ENCODE peak calls at places on chromosomes 4 and X, in nine cellular contexts. One of them, this sample, is unnamed.

GRCh38 chr4:122686709-122687108 is 45.8 kb upstream of the BBS12 start:
- DNase-seq in kidney tubule cell: no peak
- DNase-seq in AG09319: no peak
- DNase-seq in fibroblast of pulmonary artery: no peak
- DNase-seq in HS-5: no peak
- DNase-seq in upper lobe of right lung: no peak
- DNase-seq in fibroblast of lung: no peak
- DNase-seq in NCI-H82: no peak
- DNase-seq in CD4-positive, CD25-positive, alpha-beta regulatory T cell: no peak
- DNase-seq in this sample: no peak

GRCh38 chrX:2243913-2244460 is 256.8 kb downstream of the DHRSX start:
- DNase-seq in kidney tubule cell: no peak
- DNase-seq in AG09319: no peak
- DNase-seq in fibroblast of pulmonary artery: no peak
- DNase-seq in HS-5: peak; percentile 2
- DNase-seq in upper lobe of right lung: no peak
- DNase-seq in fibroblast of lung: peak; percentile 13
- DNase-seq in NCI-H82: no peak
- DNase-seq in CD4-positive, CD25-positive, alpha-beta regulatory T cell: no peak
- DNase-seq in this sample: no peak

GRCh38 chrX:136662976-136663375 is 15.0 kb downstream of the CD40LG start:
- DNase-seq in kidney tubule cell: no peak
- DNase-seq in AG09319: no peak
- DNase-seq in fibroblast of pulmonary artery: no peak
- DNase-seq in HS-5: no peak
- DNase-seq in upper lobe of right lung: no peak
- DNase-seq in fibroblast of lung: no peak
- DNase-seq in NCI-H82: no peak
- DNase-seq in CD4-positive, CD25-positive, alpha-beta regulatory T cell: peak; percentile 58
- DNase-seq in this sample: no peak

GRCh38 chrX:23554304-23554703 is 113.0 kb upstream of the PRDX4 start:
- DNase-seq in kidney tubule cell: peak; percentile 50
- DNase-seq in AG09319: peak; percentile 0
- DNase-seq in fibroblast of pulmonary artery: peak; percentile 64
- DNase-seq in HS-5: peak; percentile 5
- DNase-seq in upper lobe of right lung: no peak
- DNase-seq in fibroblast of lung: peak; percentile 49
- DNase-seq in NCI-H82: peak; percentile 69
- DNase-seq in CD4-positive, CD25-positive, alpha-beta regulatory T cell: peak; percentile 17
- DNase-seq in this sample: peak; percentile 54

GRCh38 chr4:157781361-157781760 is 391.5 kb downstream of the GASK1B start:
- DNase-seq in kidney tubule cell: no peak
- DNase-seq in AG09319: no peak
- DNase-seq in fibroblast of pulmonary artery: no peak
- DNase-seq in HS-5: no peak
- DNase-seq in upper lobe of right lung: no peak
- DNase-seq in fibroblast of lung: no peak
- DNase-seq in NCI-H82: no peak
- DNase-seq in CD4-positive, CD25-positive, alpha-beta regulatory T cell: no peak
- DNase-seq in this sample: no peak

GRCh38 chr4:176261481-176261880 is 7.5 kb downstream of the ASB5 start:
- DNase-seq in kidney tubule cell: no peak
- DNase-seq in AG09319: no peak
- DNase-seq in fibroblast of pulmonary artery: no peak
- DNase-seq in HS-5: no peak
- DNase-seq in upper lobe of right lung: no peak
- DNase-seq in fibroblast of lung: no peak
- DNase-seq in NCI-H82: no peak
- DNase-seq in CD4-positive, CD25-positive, alpha-beta regulatory T cell: no peak
- DNase-seq in this sample: peak; percentile 72

GRCh38 chrX:39518451-39519212 is 579.1 kb downstream of the BCOR start:
- DNase-seq in kidney tubule cell: no peak
- DNase-seq in AG09319: no peak
- DNase-seq in fibroblast of pulmonary artery: peak; percentile 0
- DNase-seq in HS-5: no peak
- DNase-seq in upper lobe of right lung: no peak
- DNase-seq in fibroblast of lung: peak; percentile 13
- DNase-seq in NCI-H82: peak; percentile 52
- DNase-seq in CD4-positive, CD25-positive, alpha-beta regulatory T cell: no peak
- DNase-seq in this sample: no peak

GRCh38 chrX:1442016-1442665 is 10.6 kb downstream of the ASMTL start:
- DNase-seq in kidney tubule cell: no peak
- DNase-seq in AG09319: no peak
- DNase-seq in fibroblast of pulmonary artery: no peak
- DNase-seq in HS-5: no peak
- DNase-seq in upper lobe of right lung: peak; percentile 51
- DNase-seq in fibroblast of lung: no peak
- DNase-seq in NCI-H82: no peak
- DNase-seq in CD4-positive, CD25-positive, alpha-beta regulatory T cell: no peak
- DNase-seq in this sample: no peak

GRCh38 chrX:151790421-151791160 is 56.0 kb downstream of the CNGA2 start:
- DNase-seq in kidney tubule cell: no peak
- DNase-seq in AG09319: peak; percentile 22
- DNase-seq in fibroblast of pulmonary artery: no peak
- DNase-seq in HS-5: no peak
- DNase-seq in upper lobe of right lung: no peak
- DNase-seq in fibroblast of lung: peak; percentile 86
- DNase-seq in NCI-H82: no peak
- DNase-seq in CD4-positive, CD25-positive, alpha-beta regulatory T cell: no peak
- DNase-seq in this sample: peak; percentile 52

GRCh38 chr4:141210168-141210567 is 10.5 kb upstream of the ZNF330 start:
- DNase-seq in kidney tubule cell: no peak
- DNase-seq in AG09319: no peak
- DNase-seq in fibroblast of pulmonary artery: no peak
- DNase-seq in HS-5: no peak
- DNase-seq in upper lobe of right lung: no peak
- DNase-seq in fibroblast of lung: no peak
- DNase-seq in NCI-H82: no peak
- DNase-seq in CD4-positive, CD25-positive, alpha-beta regulatory T cell: no peak
- DNase-seq in this sample: no peak

GRCh38 chr4:7187691-7188090 is 4.6 kb upstream of the SORCS2 start:
- DNase-seq in kidney tubule cell: no peak
- DNase-seq in AG09319: no peak
- DNase-seq in fibroblast of pulmonary artery: no peak
- DNase-seq in HS-5: no peak
- DNase-seq in upper lobe of right lung: peak; percentile 27
- DNase-seq in fibroblast of lung: no peak
- DNase-seq in NCI-H82: no peak
- DNase-seq in CD4-positive, CD25-positive, alpha-beta regulatory T cell: no peak
- DNase-seq in this sample: no peak

GRCh38 chr4:54085284-54085683 is 14.7 kb upstream of the GSX2 start:
- DNase-seq in kidney tubule cell: peak; percentile 93
- DNase-seq in AG09319: no peak
- DNase-seq in fibroblast of pulmonary artery: peak; percentile 91
- DNase-seq in HS-5: peak; percentile 78
- DNase-seq in upper lobe of right lung: no peak
- DNase-seq in fibroblast of lung: peak; percentile 82
- DNase-seq in NCI-H82: no peak
- DNase-seq in CD4-positive, CD25-positive, alpha-beta regulatory T cell: no peak
- DNase-seq in this sample: peak; percentile 96

GRCh38 chr4:6539009-6539764 is 35.8 kb upstream of the MAN2B2 start:
- DNase-seq in kidney tubule cell: peak; percentile 35
- DNase-seq in AG09319: no peak
- DNase-seq in fibroblast of pulmonary artery: no peak
- DNase-seq in HS-5: no peak
- DNase-seq in upper lobe of right lung: no peak
- DNase-seq in fibroblast of lung: no peak
- DNase-seq in NCI-H82: no peak
- DNase-seq in CD4-positive, CD25-positive, alpha-beta regulatory T cell: no peak
- DNase-seq in this sample: no peak

GRCh38 chrX:48753708-48754107 is 7.8 kb upstream of the GLOD5 start:
- DNase-seq in kidney tubule cell: no peak
- DNase-seq in AG09319: no peak
- DNase-seq in fibroblast of pulmonary artery: no peak
- DNase-seq in HS-5: no peak
- DNase-seq in upper lobe of right lung: no peak
- DNase-seq in fibroblast of lung: no peak
- DNase-seq in NCI-H82: no peak
- DNase-seq in CD4-positive, CD25-positive, alpha-beta regulatory T cell: no peak
- DNase-seq in this sample: no peak

GRCh38 chr4:98625399-98625798 is 33.0 kb downstream of the TSPAN5 start:
- DNase-seq in kidney tubule cell: peak; percentile 4
- DNase-seq in AG09319: no peak
- DNase-seq in fibroblast of pulmonary artery: peak; percentile 32
- DNase-seq in HS-5: no peak
- DNase-seq in upper lobe of right lung: no peak
- DNase-seq in fibroblast of lung: no peak
- DNase-seq in NCI-H82: no peak
- DNase-seq in CD4-positive, CD25-positive, alpha-beta regulatory T cell: peak; percentile 31
- DNase-seq in this sample: peak; percentile 38

GRCh38 chr4:36206012-36206411 is 38.3 kb downstream of the ARAP2 start:
- DNase-seq in kidney tubule cell: no peak
- DNase-seq in AG09319: no peak
- DNase-seq in fibroblast of pulmonary artery: no peak
- DNase-seq in HS-5: no peak
- DNase-seq in upper lobe of right lung: no peak
- DNase-seq in fibroblast of lung: no peak
- DNase-seq in NCI-H82: no peak
- DNase-seq in CD4-positive, CD25-positive, alpha-beta regulatory T cell: no peak
- DNase-seq in this sample: no peak

GRCh38 chr4:69717778-69718177 is 42.6 kb downstream of the SULT1B1 start:
- DNase-seq in kidney tubule cell: peak; percentile 48
- DNase-seq in AG09319: no peak
- DNase-seq in fibroblast of pulmonary artery: no peak
- DNase-seq in HS-5: no peak
- DNase-seq in upper lobe of right lung: no peak
- DNase-seq in fibroblast of lung: no peak
- DNase-seq in NCI-H82: no peak
- DNase-seq in CD4-positive, CD25-positive, alpha-beta regulatory T cell: no peak
- DNase-seq in this sample: no peak

GRCh38 chr4:26131711-26132110 is 189.1 kb upstream of the RBPJ start:
- DNase-seq in kidney tubule cell: no peak
- DNase-seq in AG09319: no peak
- DNase-seq in fibroblast of pulmonary artery: no peak
- DNase-seq in HS-5: no peak
- DNase-seq in upper lobe of right lung: no peak
- DNase-seq in fibroblast of lung: no peak
- DNase-seq in NCI-H82: no peak
- DNase-seq in CD4-positive, CD25-positive, alpha-beta regulatory T cell: no peak
- DNase-seq in this sample: no peak

GRCh38 chr4:145679520-145679919 is 426 bp upstream of the C4orf51 start:
- DNase-seq in kidney tubule cell: peak; percentile 94
- DNase-seq in AG09319: peak; percentile 69
- DNase-seq in fibroblast of pulmonary artery: peak; percentile 55
- DNase-seq in HS-5: peak; percentile 20
- DNase-seq in upper lobe of right lung: no peak
- DNase-seq in fibroblast of lung: peak; percentile 95
- DNase-seq in NCI-H82: peak; percentile 1
- DNase-seq in CD4-positive, CD25-positive, alpha-beta regulatory T cell: no peak
- DNase-seq in this sample: peak; percentile 94

GRCh38 chr4:87939978-87940690 is 35.4 kb upstream of the SPP1 start:
- DNase-seq in kidney tubule cell: no peak
- DNase-seq in AG09319: no peak
- DNase-seq in fibroblast of pulmonary artery: no peak
- DNase-seq in HS-5: no peak
- DNase-seq in upper lobe of right lung: no peak
- DNase-seq in fibroblast of lung: no peak
- DNase-seq in NCI-H82: no peak
- DNase-seq in CD4-positive, CD25-positive, alpha-beta regulatory T cell: no peak
- DNase-seq in this sample: no peak

GRCh38 chr4:172308078-172308477 is 494.9 kb downstream of the GALNTL6 start:
- DNase-seq in kidney tubule cell: no peak
- DNase-seq in AG09319: no peak
- DNase-seq in fibroblast of pulmonary artery: no peak
- DNase-seq in HS-5: no peak
- DNase-seq in upper lobe of right lung: no peak
- DNase-seq in fibroblast of lung: no peak
- DNase-seq in NCI-H82: no peak
- DNase-seq in CD4-positive, CD25-positive, alpha-beta regulatory T cell: no peak
- DNase-seq in this sample: no peak

GRCh38 chr4:38582445-38582844 is 81.6 kb upstream of the KLF3 start:
- DNase-seq in kidney tubule cell: no peak
- DNase-seq in AG09319: no peak
- DNase-seq in fibroblast of pulmonary artery: no peak
- DNase-seq in HS-5: no peak
- DNase-seq in upper lobe of right lung: no peak
- DNase-seq in fibroblast of lung: no peak
- DNase-seq in NCI-H82: no peak
- DNase-seq in CD4-positive, CD25-positive, alpha-beta regulatory T cell: no peak
- DNase-seq in this sample: no peak